ENCODE peak calls at places on chromosomes 13 and 19, in six cellular contexts. P is posterior cingulate gyrus, K is T-helper 17 cell, T is T-helper 2 cell, N is hippocampal formation, O is aorta. X is an unnamed sample.

GRCh38 chr13:75458696-75459422 is 23.1 kb downstream of the TBC1D4 start:
- DNase-seq in N (no peak), O (no peak), K (no peak), T (no peak), P (no peak), X (no peak)

GRCh38 chr19:49431330-49431749 is 6.2 kb downstream of the GFY start:
- DNase-seq in T (no peak), N (no peak), O (no peak), P (no peak), K (no peak), X (no peak)

GRCh38 chr13:68551701-68552522 is 1321.8 kb upstream of the PCDH9 start:
- DNase-seq in K (no peak), T (no peak), O (no peak), N (no peak), P (no peak), X (no peak)

GRCh38 chr13:46032341-46032740 is 20.2 kb downstream of the ZC3H13 start:
- DNase-seq in O (no peak), T (no peak), K (no peak), N (no peak), P (no peak), X (no peak)

GRCh38 chr19:23283925-23284324 is 33.7 kb upstream of the ZNF724 start:
- DNase-seq in K (peak; percentile 28), P (no peak), O (peak; percentile 74), N (no peak), T (peak; percentile 14), X (no peak)

GRCh38 chr19:16760990-16761389 is 41.3 kb downstream of the NWD1 start:
- DNase-seq in N (no peak), O (no peak), P (no peak), T (no peak), K (no peak), X (no peak)

GRCh38 chr13:62280590-62280989 is 864.9 kb upstream of the PCDH20 start:
- DNase-seq in O (no peak), T (no peak), N (no peak), P (no peak), K (no peak), X (no peak)

GRCh38 chr19:42344336-42344893 is 19.0 kb downstream of the MEGF8 start:
- DNase-seq in P (no peak), N (no peak), K (no peak), O (no peak), T (no peak), X (peak; percentile 66)

GRCh38 chr19:45798995-45799517 is 6.4 kb upstream of the DMWD start:
- DNase-seq in N (peak; percentile 19), O (peak; percentile 80), K (peak; percentile 45), T (peak; percentile 26), P (no peak), X (no peak)

GRCh38 chr13:39048806-39049205 is 10.6 kb downstream of the NHLRC3 start:
- DNase-seq in N (no peak), P (no peak), K (no peak), O (no peak), T (no peak), X (no peak)

GRCh38 chr19:45079063-45079910 is at the start of gene GEMIN7:
- DNase-seq in K (peak; percentile 65), O (peak; percentile 91), N (peak; percentile 66), T (peak; percentile 55), P (peak; percentile 69), X (peak; percentile 67)

GRCh38 chr13:21674271-21675009 is 3.6 kb downstream of the FGF9 start:
- DNase-seq in O (no peak), K (no peak), P (no peak), N (no peak), T (no peak), X (no peak)